ENCODE peak calls at places on chromosomes 11 and 22, in nine cellular contexts. One of them, this sample, is unnamed. For H3K4me1 and H3K9me3, the result is how much of the 10 kb centered on the place peaks cover.

GRCh38 chr11:33399421-33399820 is 142.2 kb downstream of the HIPK3 start:
- DNase-seq in CD4-positive, CD25-positive, alpha-beta regulatory T cell: no peak
- DNase-seq in endodermal cell: no peak
- DNase-seq in cardiac muscle cell: no peak
- DNase-seq in body of pancreas: no peak
- DNase-seq in gastrocnemius medialis: no peak
- DNase-seq in thoracic aorta: no peak
- DNase-seq in GM23248: no peak
- DNase-seq in adrenal gland: no peak
- DNase-seq in this sample: no peak

GRCh38 chr11:94876645-94877445 is 96.5 kb downstream of the CWC15 start:
- DNase-seq in CD4-positive, CD25-positive, alpha-beta regulatory T cell: no peak
- DNase-seq in endodermal cell: peak
- DNase-seq in cardiac muscle cell: peak
- DNase-seq in body of pancreas: peak
- DNase-seq in gastrocnemius medialis: peak
- DNase-seq in thoracic aorta: peak
- DNase-seq in GM23248: peak
- DNase-seq in adrenal gland: peak
- DNase-seq in this sample: peak

GRCh38 chr11:104163100-104164027 is 583 bp downstream of the PDGFD start:
- DNase-seq in CD4-positive, CD25-positive, alpha-beta regulatory T cell: no peak
- DNase-seq in endodermal cell: peak
- DNase-seq in cardiac muscle cell: peak
- DNase-seq in body of pancreas: peak
- DNase-seq in gastrocnemius medialis: no peak
- DNase-seq in thoracic aorta: peak
- DNase-seq in GM23248: peak
- DNase-seq in adrenal gland: peak
- DNase-seq in this sample: no peak

GRCh38 chr22:31691408-31691807 is 29.4 kb upstream of the PISD start:
- DNase-seq in CD4-positive, CD25-positive, alpha-beta regulatory T cell: no peak
- DNase-seq in endodermal cell: no peak
- DNase-seq in cardiac muscle cell: no peak
- DNase-seq in body of pancreas: no peak
- DNase-seq in gastrocnemius medialis: no peak
- DNase-seq in thoracic aorta: no peak
- DNase-seq in GM23248: no peak
- DNase-seq in adrenal gland: no peak
- DNase-seq in this sample: no peak

GRCh38 chr11:1916986-1917522 is 2.4 kb upstream of the TNNT3 start:
- DNase-seq in CD4-positive, CD25-positive, alpha-beta regulatory T cell: no peak
- DNase-seq in endodermal cell: no peak
- DNase-seq in cardiac muscle cell: no peak
- DNase-seq in body of pancreas: no peak
- DNase-seq in gastrocnemius medialis: peak
- DNase-seq in thoracic aorta: no peak
- DNase-seq in GM23248: no peak
- DNase-seq in adrenal gland: no peak
- DNase-seq in this sample: no peak

GRCh38 chr11:78789365-78789764 is 214.7 kb upstream of the NARS2 start:
- DNase-seq in CD4-positive, CD25-positive, alpha-beta regulatory T cell: no peak
- DNase-seq in endodermal cell: peak
- DNase-seq in cardiac muscle cell: no peak
- DNase-seq in body of pancreas: peak
- DNase-seq in gastrocnemius medialis: no peak
- DNase-seq in thoracic aorta: no peak
- DNase-seq in GM23248: no peak
- DNase-seq in adrenal gland: no peak
- DNase-seq in this sample: no peak

GRCh38 chr11:57100638-57101312 is 81.0 kb upstream of the LRRC55 start:
- DNase-seq in CD4-positive, CD25-positive, alpha-beta regulatory T cell: no peak
- DNase-seq in endodermal cell: no peak
- DNase-seq in cardiac muscle cell: no peak
- DNase-seq in body of pancreas: no peak
- DNase-seq in gastrocnemius medialis: no peak
- DNase-seq in thoracic aorta: no peak
- DNase-seq in GM23248: no peak
- DNase-seq in adrenal gland: no peak
- DNase-seq in this sample: no peak

GRCh38 chr11:35237860-35238715 is 99.1 kb downstream of the CD44 start:
- DNase-seq in CD4-positive, CD25-positive, alpha-beta regulatory T cell: peak
- DNase-seq in endodermal cell: peak
- DNase-seq in cardiac muscle cell: peak
- DNase-seq in body of pancreas: peak
- DNase-seq in gastrocnemius medialis: peak
- DNase-seq in thoracic aorta: no peak
- DNase-seq in GM23248: no peak
- DNase-seq in adrenal gland: peak
- DNase-seq in this sample: peak

GRCh38 chr11:66950113-66950535 is 8.1 kb downstream of the PC start:
- DNase-seq in CD4-positive, CD25-positive, alpha-beta regulatory T cell: no peak
- DNase-seq in endodermal cell: peak
- DNase-seq in cardiac muscle cell: no peak
- DNase-seq in body of pancreas: peak
- DNase-seq in gastrocnemius medialis: peak
- DNase-seq in thoracic aorta: no peak
- DNase-seq in GM23248: peak
- DNase-seq in adrenal gland: peak
- DNase-seq in this sample: peak

GRCh38 chr22:44537016-44537936 is 39.2 kb upstream of the RTL6 start:
- DNase-seq in CD4-positive, CD25-positive, alpha-beta regulatory T cell: no peak
- DNase-seq in endodermal cell: peak
- DNase-seq in cardiac muscle cell: no peak
- DNase-seq in body of pancreas: no peak
- DNase-seq in gastrocnemius medialis: no peak
- DNase-seq in thoracic aorta: no peak
- DNase-seq in GM23248: peak
- DNase-seq in adrenal gland: no peak
- DNase-seq in this sample: no peak

GRCh38 chr11:83256602-83257340 is 29.4 kb downstream of the CCDC90B start:
- DNase-seq in CD4-positive, CD25-positive, alpha-beta regulatory T cell: no peak
- DNase-seq in endodermal cell: no peak
- DNase-seq in cardiac muscle cell: no peak
- DNase-seq in body of pancreas: no peak
- DNase-seq in gastrocnemius medialis: no peak
- DNase-seq in thoracic aorta: no peak
- DNase-seq in GM23248: no peak
- DNase-seq in adrenal gland: no peak
- DNase-seq in this sample: peak

GRCh38 chr11:46914363-46914762 is 4.0 kb downstream of the LRP4 start:
- DNase-seq in CD4-positive, CD25-positive, alpha-beta regulatory T cell: no peak
- DNase-seq in endodermal cell: no peak
- DNase-seq in cardiac muscle cell: peak
- DNase-seq in body of pancreas: no peak
- DNase-seq in gastrocnemius medialis: peak
- DNase-seq in thoracic aorta: no peak
- DNase-seq in GM23248: peak
- DNase-seq in adrenal gland: peak
- DNase-seq in this sample: no peak

DNA sequence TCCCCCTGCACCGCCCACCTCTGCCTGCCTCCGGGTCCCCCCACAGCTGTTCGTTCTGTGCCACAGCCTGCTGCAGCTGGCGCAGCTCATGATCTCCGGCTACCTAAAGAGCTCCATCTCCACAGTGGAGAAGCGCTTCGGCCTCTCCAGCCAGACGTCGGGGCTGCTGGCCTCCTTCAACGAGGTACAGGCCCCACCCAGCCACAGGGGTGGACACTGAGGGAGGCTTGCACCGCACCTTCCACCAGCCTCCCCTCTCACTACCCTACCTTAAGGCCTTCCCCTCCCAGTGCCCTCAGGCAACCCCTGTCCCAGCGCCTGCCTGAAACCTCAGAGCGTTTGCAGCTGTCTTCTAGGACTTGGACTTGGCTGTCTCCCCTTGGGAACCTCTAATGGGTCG is 13.0 kb downstream of the SLCO2B1 start:
- DNase-seq in CD4-positive, CD25-positive, alpha-beta regulatory T cell: no peak
- DNase-seq in endodermal cell: no peak
- DNase-seq in cardiac muscle cell: no peak
- DNase-seq in body of pancreas: no peak
- DNase-seq in gastrocnemius medialis: no peak
- DNase-seq in thoracic aorta: no peak
- DNase-seq in GM23248: no peak
- DNase-seq in adrenal gland: no peak
- DNase-seq in this sample: peak
- H3K4me1 ChIP-seq in CD4-positive, CD25-positive, alpha-beta regulatory T cell: under half
- H3K4me1 ChIP-seq in endodermal cell: under half
- H3K4me1 ChIP-seq in cardiac muscle cell: under half
- H3K4me1 ChIP-seq in body of pancreas: under half
- H3K4me1 ChIP-seq in gastrocnemius medialis: under half
- H3K4me1 ChIP-seq in thoracic aorta: under half
- H3K4me1 ChIP-seq in GM23248: under half
- H3K4me1 ChIP-seq in adrenal gland: under half
- H3K4me1 ChIP-seq in this sample: under half

GRCh38 chr22:36226189-36226588 is 13.1 kb downstream of the APOL2 start:
- DNase-seq in CD4-positive, CD25-positive, alpha-beta regulatory T cell: no peak
- DNase-seq in endodermal cell: no peak
- DNase-seq in cardiac muscle cell: no peak
- DNase-seq in body of pancreas: no peak
- DNase-seq in gastrocnemius medialis: no peak
- DNase-seq in thoracic aorta: no peak
- DNase-seq in GM23248: no peak
- DNase-seq in adrenal gland: no peak
- DNase-seq in this sample: no peak

GRCh38 chr22:36222887-36223450 is 16.4 kb downstream of the APOL2 start:
- DNase-seq in CD4-positive, CD25-positive, alpha-beta regulatory T cell: no peak
- DNase-seq in endodermal cell: no peak
- DNase-seq in cardiac muscle cell: no peak
- DNase-seq in body of pancreas: no peak
- DNase-seq in gastrocnemius medialis: no peak
- DNase-seq in thoracic aorta: no peak
- DNase-seq in GM23248: no peak
- DNase-seq in adrenal gland: no peak
- DNase-seq in this sample: no peak

GRCh38 chr22:36225333-36225922 is 13.9 kb downstream of the APOL2 start:
- DNase-seq in CD4-positive, CD25-positive, alpha-beta regulatory T cell: no peak
- DNase-seq in endodermal cell: no peak
- DNase-seq in cardiac muscle cell: no peak
- DNase-seq in body of pancreas: no peak
- DNase-seq in gastrocnemius medialis: no peak
- DNase-seq in thoracic aorta: no peak
- DNase-seq in GM23248: no peak
- DNase-seq in adrenal gland: no peak
- DNase-seq in this sample: no peak

GRCh38 chr22:36223504-36223903 is 15.8 kb downstream of the APOL2 start:
- DNase-seq in CD4-positive, CD25-positive, alpha-beta regulatory T cell: no peak
- DNase-seq in endodermal cell: no peak
- DNase-seq in cardiac muscle cell: peak
- DNase-seq in body of pancreas: no peak
- DNase-seq in gastrocnemius medialis: peak
- DNase-seq in thoracic aorta: no peak
- DNase-seq in GM23248: no peak
- DNase-seq in adrenal gland: no peak
- DNase-seq in this sample: no peak

GRCh38 chr22:36224245-36224644 is 15.1 kb downstream of the APOL2 start:
- DNase-seq in CD4-positive, CD25-positive, alpha-beta regulatory T cell: no peak
- DNase-seq in endodermal cell: no peak
- DNase-seq in cardiac muscle cell: no peak
- DNase-seq in body of pancreas: no peak
- DNase-seq in gastrocnemius medialis: no peak
- DNase-seq in thoracic aorta: no peak
- DNase-seq in GM23248: no peak
- DNase-seq in adrenal gland: no peak
- DNase-seq in this sample: no peak
- H3K9me3 ChIP-seq in CD4-positive, CD25-positive, alpha-beta regulatory T cell: under half
- H3K9me3 ChIP-seq in endodermal cell: under half
- H3K9me3 ChIP-seq in cardiac muscle cell: under half
- H3K9me3 ChIP-seq in body of pancreas: under half
- H3K9me3 ChIP-seq in gastrocnemius medialis: under half
- H3K9me3 ChIP-seq in thoracic aorta: under half
- H3K9me3 ChIP-seq in GM23248: under half
- H3K9me3 ChIP-seq in adrenal gland: under half
- H3K9me3 ChIP-seq in this sample: under half

GRCh38 chr11:110951609-110952008 is 239.4 kb upstream of the ARHGAP20 start:
- DNase-seq in CD4-positive, CD25-positive, alpha-beta regulatory T cell: no peak
- DNase-seq in endodermal cell: no peak
- DNase-seq in cardiac muscle cell: no peak
- DNase-seq in body of pancreas: no peak
- DNase-seq in gastrocnemius medialis: no peak
- DNase-seq in thoracic aorta: no peak
- DNase-seq in GM23248: no peak
- DNase-seq in adrenal gland: no peak
- DNase-seq in this sample: no peak

GRCh38 chr11:110952150-110952549 is 239.9 kb upstream of the ARHGAP20 start:
- DNase-seq in CD4-positive, CD25-positive, alpha-beta regulatory T cell: no peak
- DNase-seq in endodermal cell: no peak
- DNase-seq in cardiac muscle cell: no peak
- DNase-seq in body of pancreas: no peak
- DNase-seq in gastrocnemius medialis: no peak
- DNase-seq in thoracic aorta: no peak
- DNase-seq in GM23248: no peak
- DNase-seq in adrenal gland: no peak
- DNase-seq in this sample: no peak

GRCh38 chr11:110951041-110951440 is 238.8 kb upstream of the ARHGAP20 start:
- DNase-seq in CD4-positive, CD25-positive, alpha-beta regulatory T cell: no peak
- DNase-seq in endodermal cell: no peak
- DNase-seq in cardiac muscle cell: no peak
- DNase-seq in body of pancreas: peak
- DNase-seq in gastrocnemius medialis: no peak
- DNase-seq in thoracic aorta: no peak
- DNase-seq in GM23248: no peak
- DNase-seq in adrenal gland: no peak
- DNase-seq in this sample: no peak

GRCh38 chr11:110947100-110947499 is 234.9 kb upstream of the ARHGAP20 start:
- DNase-seq in CD4-positive, CD25-positive, alpha-beta regulatory T cell: no peak
- DNase-seq in endodermal cell: peak
- DNase-seq in cardiac muscle cell: no peak
- DNase-seq in body of pancreas: no peak
- DNase-seq in gastrocnemius medialis: peak
- DNase-seq in thoracic aorta: no peak
- DNase-seq in GM23248: no peak
- DNase-seq in adrenal gland: no peak
- DNase-seq in this sample: no peak

DNA sequence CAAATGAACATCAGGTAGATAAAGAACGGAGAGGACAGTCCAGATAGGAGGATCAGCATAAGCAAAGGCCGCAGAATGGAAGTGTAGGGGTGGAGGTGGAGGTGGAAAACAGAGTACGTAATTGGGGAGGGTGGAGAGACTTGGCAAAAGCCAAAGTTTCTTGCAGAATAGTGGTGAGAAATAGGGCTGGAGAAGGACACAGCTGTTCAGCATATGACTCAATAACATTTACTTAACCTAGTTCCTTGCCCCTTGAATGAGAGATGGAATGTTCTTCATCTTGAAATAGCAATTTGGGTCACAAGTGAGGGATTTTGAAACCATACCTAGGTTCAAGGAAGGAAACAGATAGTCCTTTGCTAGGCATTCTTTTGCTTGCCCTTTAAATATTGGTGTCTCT is 235.9 kb upstream of the ARHGAP20 start:
- DNase-seq in CD4-positive, CD25-positive, alpha-beta regulatory T cell: no peak
- DNase-seq in endodermal cell: no peak
- DNase-seq in cardiac muscle cell: no peak
- DNase-seq in body of pancreas: no peak
- DNase-seq in gastrocnemius medialis: peak
- DNase-seq in thoracic aorta: no peak
- DNase-seq in GM23248: peak
- DNase-seq in adrenal gland: no peak
- DNase-seq in this sample: no peak
- H3K4me1 ChIP-seq in CD4-positive, CD25-positive, alpha-beta regulatory T cell: under half
- H3K4me1 ChIP-seq in endodermal cell: under half
- H3K4me1 ChIP-seq in cardiac muscle cell: under half
- H3K4me1 ChIP-seq in body of pancreas: under half
- H3K4me1 ChIP-seq in gastrocnemius medialis: under half
- H3K4me1 ChIP-seq in thoracic aorta: under half
- H3K4me1 ChIP-seq in GM23248: under half
- H3K4me1 ChIP-seq in adrenal gland: under half
- H3K4me1 ChIP-seq in this sample: under half

GRCh38 chr22:47807506-47807905 is 1045.1 kb downstream of the TBC1D22A start:
- DNase-seq in CD4-positive, CD25-positive, alpha-beta regulatory T cell: no peak
- DNase-seq in endodermal cell: peak
- DNase-seq in cardiac muscle cell: no peak
- DNase-seq in body of pancreas: no peak
- DNase-seq in gastrocnemius medialis: no peak
- DNase-seq in thoracic aorta: no peak
- DNase-seq in GM23248: no peak
- DNase-seq in adrenal gland: no peak
- DNase-seq in this sample: no peak
- H3K9me3 ChIP-seq in CD4-positive, CD25-positive, alpha-beta regulatory T cell: under half
- H3K9me3 ChIP-seq in endodermal cell: under half
- H3K9me3 ChIP-seq in cardiac muscle cell: under half
- H3K9me3 ChIP-seq in body of pancreas: under half
- H3K9me3 ChIP-seq in gastrocnemius medialis: under half
- H3K9me3 ChIP-seq in thoracic aorta: under half
- H3K9me3 ChIP-seq in GM23248: under half
- H3K9me3 ChIP-seq in adrenal gland: under half
- H3K9me3 ChIP-seq in this sample: under half